ENCODE peak calls at places on chromosomes 6 and 20, in seven cellular contexts. T is HCT116, H is H1, S is K562, F is SK-N-SH, A is GM12878, G is HepG2. Q is an unnamed sample.

GRCh38 chr20:25225642-25226432 is 22.0 kb upstream of the PYGB start:
- DNase-seq in T (no peak), F (peak; percentile 47), A (no peak), S (no peak), H (no peak), G (no peak), Q (no peak)

GRCh38 chr6:156430361-156430760 is 346.8 kb upstream of the ARID1B start:
- DNase-seq in H (no peak), S (no peak), T (no peak), G (no peak), A (no peak), F (no peak), Q (no peak)

GRCh38 chr6:166691741-166692140 is 64.7 kb upstream of the RPS6KA2 start:
- DNase-seq in S (no peak), H (no peak), G (no peak), F (no peak), T (no peak), A (no peak), Q (peak; percentile 79)

GRCh38 chr6:142002825-142003405 is 129.8 kb upstream of the GJE1 start:
- DNase-seq in H (no peak), F (no peak), S (no peak), A (no peak), T (no peak), G (no peak), Q (no peak)

GRCh38 chr6:34350100-34350936 is 42.2 kb downstream of the NUDT3 start:
- DNase-seq in F (peak; percentile 65), H (no peak), S (no peak), A (no peak), G (no peak), T (no peak), Q (no peak)

GRCh38 chr20:24421071-24421470 is 48.4 kb upstream of the SYNDIG1 start:
- DNase-seq in H (no peak), S (no peak), T (no peak), F (no peak), A (no peak), G (no peak), Q (no peak)

GRCh38 chr6:33779895-33780294 is 9.0 kb downstream of the LEMD2 start:
- DNase-seq in T (no peak), G (no peak), H (no peak), S (no peak), F (no peak), A (no peak), Q (no peak)

GRCh38 chr6:147390909-147391536 is 117.5 kb upstream of the SAMD5 start:
- DNase-seq in G (peak; percentile 27), T (peak; percentile 21), A (no peak), S (no peak), H (no peak), F (no peak), Q (peak; percentile 52)

GRCh38 chr6:170147056-170147787 is 143.7 kb downstream of the DLL1 start:
- DNase-seq in F (no peak), H (no peak), G (peak; percentile 20), S (no peak), A (no peak), T (no peak), Q (no peak)

GRCh38 chr6:157789861-157790260 is 33.2 kb upstream of the SNX9 start:
- DNase-seq in G (peak; percentile 22), T (peak; percentile 59), S (peak; percentile 85), F (no peak), H (no peak), A (no peak), Q (no peak)

GRCh38 chr20:12068146-12068545 is 150.5 kb downstream of the BTBD3 start:
- DNase-seq in F (no peak), A (no peak), H (no peak), T (no peak), S (no peak), G (no peak), Q (no peak)

GRCh38 chr20:59933849-59934585 is 580 bp upstream of the SYCP2 start:
- DNase-seq in S (peak; percentile 87), F (peak; percentile 97), G (peak; percentile 49), A (no peak), T (peak; percentile 15), H (no peak), Q (peak; percentile 56)

GRCh38 chr6:33313105-33313708 is 671 bp downstream of the TAPBP start:
- DNase-seq in S (peak; percentile 66), G (no peak), F (peak; percentile 79), H (no peak), A (no peak), T (no peak), Q (peak; percentile 49)

GRCh38 chr20:4335722-4336121 is 320.4 kb upstream of the RNF24 start:
- DNase-seq in S (no peak), F (no peak), H (no peak), G (no peak), A (no peak), T (no peak), Q (no peak)

GRCh38 chr6:117448732-117449131 is 23.0 kb upstream of the ROS1 start:
- DNase-seq in T (no peak), F (no peak), S (no peak), A (no peak), G (no peak), H (no peak), Q (no peak)

GRCh38 chr6:6905961-6906518 is 201.7 kb upstream of the RREB1 start:
- DNase-seq in G (no peak), F (no peak), T (no peak), A (no peak), H (no peak), S (peak; percentile 58), Q (no peak)

GRCh38 chr20:37911838-37912273 is 8.9 kb downstream of the VSTM2L start:
- DNase-seq in S (peak; percentile 53), G (no peak), F (peak; percentile 80), T (no peak), H (no peak), A (no peak), Q (no peak)

GRCh38 chr20:23078351-23078993 is 7.7 kb downstream of the CD93 start:
- DNase-seq in H (no peak), S (no peak), G (no peak), A (no peak), F (no peak), T (no peak), Q (peak; percentile 32)

GRCh38 chr6:31732029-31732428 is 2.9 kb upstream of the DDAH2 start:
- DNase-seq in S (no peak), T (no peak), G (no peak), F (no peak), A (no peak), H (no peak), Q (no peak)

GRCh38 chr6:31734703-31735500 is 1.4 kb downstream of the CLIC1 start:
- DNase-seq in A (peak; percentile 60), F (no peak), G (peak; percentile 65), S (peak; percentile 86), H (peak; percentile 56), T (no peak), Q (peak; percentile 71)

GRCh38 chr6:31736026-31736767 is at the start of gene CLIC1:
- DNase-seq in H (peak; percentile 50), T (no peak), G (peak; percentile 88), F (peak; percentile 87), S (peak; percentile 97), A (peak; percentile 55), Q (peak; percentile 82)

GRCh38 chr6:31734247-31734702 is 2.1 kb downstream of the CLIC1 start:
- DNase-seq in A (no peak), S (no peak), G (no peak), F (no peak), T (no peak), H (no peak), Q (no peak)

DNA sequence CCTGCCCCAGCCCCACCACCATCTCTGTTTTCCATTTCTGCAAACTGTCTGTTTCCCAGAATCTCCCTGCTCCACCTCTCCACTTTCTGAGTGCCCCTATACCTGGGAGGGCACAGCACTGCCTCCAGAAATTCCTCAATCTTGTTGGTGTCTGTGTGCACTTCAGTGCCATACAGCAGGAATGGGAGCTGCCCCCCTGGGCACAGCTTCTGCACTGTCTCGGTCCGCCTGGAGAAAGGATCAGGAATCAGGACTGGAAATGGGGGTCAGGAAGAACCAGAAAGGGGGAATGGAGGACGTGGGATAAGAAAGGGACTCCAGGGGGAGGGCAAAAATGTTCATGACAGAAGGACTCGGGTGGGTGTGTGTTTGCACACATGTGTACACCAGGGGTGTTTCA is 2.6 kb downstream of the CLIC1 start:
- DNase-seq in H (no peak), A (no peak), T (no peak), S (no peak), F (no peak), G (no peak), Q (no peak)
- H3K79me2 ChIP-seq in H (no peaks in the 10 kb centered on the region), A (peaks cover 40% of the 10 kb centered on the region), T (peaks cover 46% of the 10 kb centered on the region), S (peaks cover 76% of the 10 kb centered on the region), F (peaks cover 69% of the 10 kb centered on the region), G (peaks cover 41% of the 10 kb centered on the region), Q (peaks cover 41% of the 10 kb centered on the region)

GRCh38 chr6:107731422-107732319 is 92.4 kb downstream of the SCML4 start:
- DNase-seq in T (no peak), H (no peak), F (no peak), S (no peak), G (no peak), A (no peak), Q (no peak)
- TF ChIP-seq POLR2AphosphoS5 in T (no peak), H (no peak), F (no peak), S (no peak), G (no peak), A (no peak), Q (no peak)

GRCh38 chr20:62030357-62030756 is 35.3 kb downstream of the TAF4 start:
- DNase-seq in A (no peak), G (no peak), S (no peak), H (no peak), F (no peak), T (no peak), Q (no peak)
- H3K79me2 ChIP-seq in A (peaks cover 26% of the 10 kb centered on the region), G (peaks cover 91% of the 10 kb centered on the region), S (peaks cover 90% of the 10 kb centered on the region), H (peaks cover 16% of the 10 kb centered on the region), F (peaks cover 89% of the 10 kb centered on the region), T (peaks cover 93% of the 10 kb centered on the region), Q (peaks cover 58% of the 10 kb centered on the region)

GRCh38 chr20:17856837-17857605 is 111.6 kb downstream of the SNX5 start:
- DNase-seq in H (no peak), G (no peak), A (no peak), F (no peak), T (no peak), S (no peak), Q (no peak)

GRCh38 chr20:17858450-17859001 is 110.1 kb downstream of the SNX5 start:
- DNase-seq in S (no peak), A (no peak), G (no peak), T (no peak), H (no peak), F (no peak), Q (no peak)

GRCh38 chr20:17854307-17854903 is 114.2 kb downstream of the SNX5 start:
- DNase-seq in G (peak; percentile 82), H (no peak), F (peak; percentile 72), S (no peak), A (no peak), T (peak; percentile 41), Q (peak; percentile 55)

GRCh38 chr20:17857639-17858449 is 110.8 kb downstream of the SNX5 start:
- DNase-seq in T (no peak), H (no peak), G (no peak), A (no peak), S (no peak), F (no peak), Q (no peak)

DNA sequence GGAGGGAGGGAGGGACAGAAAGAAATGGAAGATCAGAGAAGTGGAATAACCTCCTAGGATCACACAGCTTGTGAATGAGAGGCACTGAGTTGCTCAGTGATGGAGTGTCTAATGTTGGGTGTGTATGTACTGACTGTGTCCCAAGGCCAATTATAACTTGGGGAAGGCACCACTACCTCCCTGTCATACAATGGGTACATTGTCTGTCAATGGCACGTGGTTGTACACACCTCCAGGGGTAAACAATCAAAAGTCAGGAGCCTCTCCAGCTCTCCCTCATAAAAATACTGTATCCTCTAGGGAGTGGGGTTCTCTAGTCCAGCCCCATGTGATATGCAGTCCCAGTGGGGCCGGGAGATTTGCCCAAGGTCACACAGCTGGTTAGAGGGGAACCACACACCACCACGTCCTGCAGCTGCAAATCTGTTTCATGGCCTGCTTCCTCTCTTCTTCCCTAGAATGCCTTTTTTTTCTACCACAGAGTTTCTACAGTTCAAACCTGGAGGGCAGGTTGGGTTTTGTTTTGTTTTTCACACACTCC is 112.5 kb downstream of the SNX5 start:
- DNase-seq in T (no peak), H (no peak), A (peak; percentile 86), G (peak; percentile 100), S (no peak), F (no peak), Q (no peak)
- TF ChIP-seq POLR2AphosphoS5 in T (no peak), H (no peak), A (peak; percentile 41), G (peak; percentile 40), S (no peak), F (no peak), Q (no peak)

Q was measured in endothelial cell of umbilical vein.